ENCODE peak calls at places on chromosomes 13 and 19, in four cellular contexts. One of them, this sample, is unnamed.
A peak's percentile ranks its signal among the peaks of the same experiment; 100 is the strongest.

GRCh38 chr13:43365042-43365344 is 341.6 kb downstream of the DNAJC15 start:
- DNase-seq in left ventricle myocardium inferior: no peak
- DNase-seq in CD8-positive, alpha-beta T cell: no peak
- DNase-seq in omental fat pad: no peak
- DNase-seq in this sample: no peak

GRCh38 chr13:46181799-46182490 is at the start of gene LCP1:
- DNase-seq in left ventricle myocardium inferior: no peak
- DNase-seq in CD8-positive, alpha-beta T cell: peak; percentile 78
- DNase-seq in omental fat pad: no peak
- DNase-seq in this sample: no peak

GRCh38 chr13:59846845-59847620 is 316.7 kb downstream of the DIAPH3 start:
- DNase-seq in left ventricle myocardium inferior: no peak
- DNase-seq in CD8-positive, alpha-beta T cell: no peak
- DNase-seq in omental fat pad: no peak
- DNase-seq in this sample: no peak

GRCh38 chr13:23466144-23467002 is 32.9 kb upstream of the SACS start:
- DNase-seq in left ventricle myocardium inferior: peak; percentile 64
- DNase-seq in CD8-positive, alpha-beta T cell: peak; percentile 52
- DNase-seq in omental fat pad: peak; percentile 35
- DNase-seq in this sample: peak; percentile 73

GRCh38 chr13:59358014-59358413 is 805.7 kb downstream of the DIAPH3 start:
- DNase-seq in left ventricle myocardium inferior: no peak
- DNase-seq in CD8-positive, alpha-beta T cell: no peak
- DNase-seq in omental fat pad: no peak
- DNase-seq in this sample: no peak

GRCh38 chr19:3167533-3168272 is 10.9 kb upstream of the S1PR4 start:
- DNase-seq in left ventricle myocardium inferior: no peak
- DNase-seq in CD8-positive, alpha-beta T cell: no peak
- DNase-seq in omental fat pad: no peak
- DNase-seq in this sample: no peak

GRCh38 chr13:57633141-57633949 is 1.8 kb downstream of the PCDH17 start:
- DNase-seq in left ventricle myocardium inferior: peak; percentile 77
- DNase-seq in CD8-positive, alpha-beta T cell: no peak
- DNase-seq in omental fat pad: no peak
- DNase-seq in this sample: peak; percentile 43

GRCh38 chr13:96422002-96422401 is 332.1 kb downstream of the HS6ST3 start:
- DNase-seq in left ventricle myocardium inferior: no peak
- DNase-seq in CD8-positive, alpha-beta T cell: no peak
- DNase-seq in omental fat pad: no peak
- DNase-seq in this sample: no peak

GRCh38 chr13:47175172-47175806 is 278.4 kb upstream of the HTR2A start:
- DNase-seq in left ventricle myocardium inferior: no peak
- DNase-seq in CD8-positive, alpha-beta T cell: no peak
- DNase-seq in omental fat pad: no peak
- DNase-seq in this sample: no peak

GRCh38 chr13:113562085-113562749 is 22.3 kb upstream of the TFDP1 start:
- DNase-seq in left ventricle myocardium inferior: peak; percentile 52
- DNase-seq in CD8-positive, alpha-beta T cell: peak; percentile 51
- DNase-seq in omental fat pad: no peak
- DNase-seq in this sample: peak; percentile 80

GRCh38 chr19:14116918-14117578 is 514 bp downstream of the PRKACA start:
- DNase-seq in left ventricle myocardium inferior: peak; percentile 42
- DNase-seq in CD8-positive, alpha-beta T cell: peak; percentile 20
- DNase-seq in omental fat pad: no peak
- DNase-seq in this sample: no peak

GRCh38 chr13:59099182-59099950 is 1064.4 kb downstream of the DIAPH3 start:
- DNase-seq in left ventricle myocardium inferior: no peak
- DNase-seq in CD8-positive, alpha-beta T cell: no peak
- DNase-seq in omental fat pad: no peak
- DNase-seq in this sample: no peak

GRCh38 chr19:4260605-4261191 is 13.8 kb downstream of the YJU2 start:
- DNase-seq in left ventricle myocardium inferior: no peak
- DNase-seq in CD8-positive, alpha-beta T cell: no peak
- DNase-seq in omental fat pad: no peak
- DNase-seq in this sample: no peak

GRCh38 chr19:19226204-19226603 is 14.4 kb downstream of the NCAN start:
- DNase-seq in left ventricle myocardium inferior: no peak
- DNase-seq in CD8-positive, alpha-beta T cell: no peak
- DNase-seq in omental fat pad: no peak
- DNase-seq in this sample: no peak

GRCh38 chr13:91389186-91389585 is 9.2 kb upstream of the GPC5 start:
- DNase-seq in left ventricle myocardium inferior: no peak
- DNase-seq in CD8-positive, alpha-beta T cell: no peak
- DNase-seq in omental fat pad: no peak
- DNase-seq in this sample: no peak

GRCh38 chr19:17871878-17872250 is at the start of gene SLC5A5:
- DNase-seq in left ventricle myocardium inferior: no peak
- DNase-seq in CD8-positive, alpha-beta T cell: no peak
- DNase-seq in omental fat pad: no peak
- DNase-seq in this sample: no peak

GRCh38 chr19:10105241-10106099 is 692 bp upstream of the PPAN start:
- DNase-seq in left ventricle myocardium inferior: no peak
- DNase-seq in CD8-positive, alpha-beta T cell: peak; percentile 61
- DNase-seq in omental fat pad: no peak
- DNase-seq in this sample: no peak

GRCh38 chr19:11373166-11373884 is 1.1 kb upstream of the SWSAP1 start:
- DNase-seq in left ventricle myocardium inferior: no peak
- DNase-seq in CD8-positive, alpha-beta T cell: no peak
- DNase-seq in omental fat pad: no peak
- DNase-seq in this sample: no peak

GRCh38 chr19:10268077-10268476 is 2.8 kb upstream of the ICAM1 start:
- DNase-seq in left ventricle myocardium inferior: no peak
- DNase-seq in CD8-positive, alpha-beta T cell: no peak
- DNase-seq in omental fat pad: no peak
- DNase-seq in this sample: no peak

GRCh38 chr13:29472317-29472961 is 123.0 kb downstream of the SLC7A1 start:
- DNase-seq in left ventricle myocardium inferior: no peak
- DNase-seq in CD8-positive, alpha-beta T cell: peak; percentile 46
- DNase-seq in omental fat pad: no peak
- DNase-seq in this sample: no peak
- TF ChIP-seq CTCF in left ventricle myocardium inferior: peak; percentile 74
- TF ChIP-seq CTCF in CD8-positive, alpha-beta T cell: peak; percentile 76
- TF ChIP-seq CTCF in omental fat pad: no peak
- TF ChIP-seq CTCF in this sample: peak; percentile 65

DNA sequence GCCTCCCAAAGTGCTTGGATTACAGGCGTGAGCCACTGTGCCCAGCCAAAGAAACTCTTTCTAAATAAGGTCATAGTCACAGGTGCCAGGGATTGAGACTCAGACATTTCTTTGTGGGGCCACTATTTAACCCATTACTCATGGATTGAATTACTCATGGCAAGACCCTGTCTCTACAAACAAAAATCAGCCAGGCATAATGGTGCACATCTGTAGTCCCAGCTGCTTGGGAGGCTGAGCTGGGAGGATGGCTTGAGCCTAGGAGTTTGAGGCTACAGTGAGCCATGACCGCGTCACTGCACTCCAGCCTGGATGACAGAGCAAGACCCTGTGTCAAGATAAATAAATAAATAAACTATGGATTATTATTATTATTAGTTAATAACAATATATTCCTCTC is 3.6 kb upstream of the KLF2 start:
- DNase-seq in left ventricle myocardium inferior: no peak
- DNase-seq in CD8-positive, alpha-beta T cell: no peak
- DNase-seq in omental fat pad: no peak
- DNase-seq in this sample: no peak
- TF ChIP-seq CTCF in left ventricle myocardium inferior: no peak
- TF ChIP-seq CTCF in CD8-positive, alpha-beta T cell: no peak
- TF ChIP-seq CTCF in omental fat pad: no peak
- TF ChIP-seq CTCF in this sample: no peak

DNA sequence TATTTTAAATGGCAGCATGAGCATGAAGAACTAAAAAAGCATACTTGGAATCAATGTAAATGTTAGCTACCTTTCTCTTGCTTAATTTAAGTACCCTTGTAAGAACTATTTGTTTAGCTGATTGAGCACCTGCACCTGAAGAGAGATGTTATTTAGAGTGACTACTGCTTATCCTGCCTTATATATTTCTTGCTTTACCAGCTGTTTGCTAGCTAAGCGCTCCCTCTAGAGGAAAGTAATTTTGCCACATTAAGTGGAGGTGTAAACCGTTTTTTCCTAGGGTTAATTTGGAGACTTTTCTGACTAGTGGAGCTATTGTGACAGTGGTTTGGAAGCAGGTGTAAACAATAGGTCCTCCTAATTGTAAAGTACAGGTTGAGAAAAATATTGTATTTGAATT is 19.4 kb upstream of the PSG2 start:
- DNase-seq in left ventricle myocardium inferior: no peak
- DNase-seq in CD8-positive, alpha-beta T cell: no peak
- DNase-seq in omental fat pad: no peak
- DNase-seq in this sample: no peak
- TF ChIP-seq CTCF in left ventricle myocardium inferior: no peak
- TF ChIP-seq CTCF in CD8-positive, alpha-beta T cell: no peak
- TF ChIP-seq CTCF in omental fat pad: no peak
- TF ChIP-seq CTCF in this sample: no peak

GRCh38 chr19:45960595-45961235 is 12.9 kb downstream of the NOVA2 start:
- DNase-seq in left ventricle myocardium inferior: no peak
- DNase-seq in CD8-positive, alpha-beta T cell: no peak
- DNase-seq in omental fat pad: no peak
- DNase-seq in this sample: no peak
- TF ChIP-seq CTCF in left ventricle myocardium inferior: no peak
- TF ChIP-seq CTCF in CD8-positive, alpha-beta T cell: no peak
- TF ChIP-seq CTCF in omental fat pad: no peak
- TF ChIP-seq CTCF in this sample: no peak

GRCh38 chr19:46913852-46914430 is 53.1 kb downstream of the ARHGAP35 start:
- DNase-seq in left ventricle myocardium inferior: no peak
- DNase-seq in CD8-positive, alpha-beta T cell: no peak
- DNase-seq in omental fat pad: no peak
- DNase-seq in this sample: no peak
- TF ChIP-seq CTCF in left ventricle myocardium inferior: no peak
- TF ChIP-seq CTCF in CD8-positive, alpha-beta T cell: no peak
- TF ChIP-seq CTCF in omental fat pad: no peak
- TF ChIP-seq CTCF in this sample: no peak

DNA sequence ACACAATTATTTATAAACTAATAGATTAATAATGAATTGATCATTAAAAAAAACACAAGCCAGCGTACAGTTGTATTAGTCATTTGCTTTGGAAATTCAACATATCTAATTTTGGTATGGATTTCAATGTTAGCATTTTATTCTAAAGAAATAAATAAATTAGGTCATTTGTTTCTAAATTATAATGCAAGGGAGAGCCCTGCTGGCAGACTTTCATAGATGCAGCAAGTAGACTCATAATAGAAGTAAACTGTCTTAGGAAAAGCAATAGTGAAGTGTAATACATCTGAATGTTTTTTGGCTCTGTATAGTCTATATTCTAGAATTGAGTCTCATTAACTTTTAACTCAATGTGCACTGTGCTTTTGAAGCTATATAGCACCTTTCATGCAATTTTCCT is 982.4 kb upstream of the MIR17HG start:
- DNase-seq in left ventricle myocardium inferior: no peak
- DNase-seq in CD8-positive, alpha-beta T cell: no peak
- DNase-seq in omental fat pad: no peak
- DNase-seq in this sample: no peak
- TF ChIP-seq CTCF in left ventricle myocardium inferior: peak; percentile 54
- TF ChIP-seq CTCF in CD8-positive, alpha-beta T cell: no peak
- TF ChIP-seq CTCF in omental fat pad: no peak
- TF ChIP-seq CTCF in this sample: no peak

This sample was measured in mesothelial cell of epicardium.